ENCODE peak calls at places on chromosomes 6 and 20, in four cellular contexts. V is endothelial cell of umbilical vein, J is astrocyte of the cerebellum, X is tibial nerve. E is an unnamed sample.

GRCh38 chr6:27889628-27890315 is 22.4 kb downstream of the OR2B2 start:
- DNase-seq in V (no peak), J (no peak), X (no peak), E (no peak)

GRCh38 chr6:22880686-22881433 is 311.5 kb downstream of the HDGFL1 start:
- DNase-seq in V (peak), J (peak), X (no peak), E (peak)

GRCh38 chr6:116530436-116530835 is 15.0 kb downstream of the TRAPPC3L start:
- DNase-seq in V (no peak), J (peak), X (no peak), E (no peak)

GRCh38 chr6:46990031-46990644 is 52.0 kb downstream of the ADGRF1 start:
- DNase-seq in V (no peak), J (no peak), X (no peak), E (no peak)

GRCh38 chr6:71254323-71254722 is 34.3 kb upstream of the OGFRL1 start:
- DNase-seq in V (no peak), J (no peak), X (no peak), E (no peak)

GRCh38 chr20:59817406-59817805 is 116.0 kb downstream of the SYCP2 start:
- DNase-seq in V (no peak), J (no peak), X (no peak), E (no peak)

GRCh38 chr20:46214831-46215488 is 93.3 kb downstream of the CDH22 start:
- DNase-seq in V (no peak), J (no peak), X (no peak), E (no peak)

GRCh38 chr6:43464337-43464736 is 9.0 kb upstream of the DLK2 start:
- DNase-seq in V (no peak), J (no peak), X (no peak), E (no peak)

GRCh38 chr20:50515471-50516106 is 5.4 kb downstream of the PTPN1 start:
- DNase-seq in V (no peak), J (no peak), X (no peak), E (no peak)

GRCh38 chr6:37049990-37050853 is 44.8 kb downstream of the FGD2 start:
- DNase-seq in V (no peak), J (no peak), X (no peak), E (no peak)

GRCh38 chr20:25282796-25283195 is 34.9 kb downstream of the PYGB start:
- DNase-seq in V (no peak), J (no peak), X (peak), E (no peak)

GRCh38 chr6:43924222-43924702 is 154.3 kb downstream of the VEGFA start:
- DNase-seq in V (no peak), J (no peak), X (no peak), E (no peak)

GRCh38 chr6:5778317-5778857 is 228.3 kb downstream of the NRN1 start:
- DNase-seq in V (no peak), J (no peak), X (no peak), E (no peak)

GRCh38 chr20:24583169-24583792 is 113.9 kb downstream of the SYNDIG1 start:
- DNase-seq in V (no peak), J (no peak), X (no peak), E (no peak)

GRCh38 chr6:127515234-127515793 is 3.8 kb downstream of the MTCL3 start:
- DNase-seq in V (no peak), J (no peak), X (no peak), E (no peak)

GRCh38 chr20:17730069-17730468 is 30.3 kb downstream of the BANF2 start:
- DNase-seq in V (no peak), J (no peak), X (no peak), E (no peak)

GRCh38 chr6:35511980-35512379 is 716 bp downstream of the TULP1 start:
- DNase-seq in V (no peak), J (no peak), X (no peak), E (no peak)

GRCh38 chr20:35985789-35986188 is 17.4 kb downstream of the CNBD2 start:
- DNase-seq in V (no peak), J (no peak), X (no peak), E (no peak)

GRCh38 chr20:51767867-51768758 is at the start of gene ATP9A:
- DNase-seq in V (no peak), J (no peak), X (peak), E (no peak)

GRCh38 chr6:63347599-63347998 is 27.8 kb upstream of the LGSN start:
- DNase-seq in V (peak), J (peak), X (no peak), E (peak)

GRCh38 chr6:158039571-158040050 is 57.9 kb downstream of the SYNJ2 start:
- DNase-seq in V (no peak), J (peak), X (no peak), E (no peak)

GRCh38 chr6:158039178-158039557 is 57.5 kb downstream of the SYNJ2 start:
- DNase-seq in V (no peak), J (peak), X (no peak), E (no peak)

GRCh38 chr6:158040804-158041347 is 59.2 kb downstream of the SYNJ2 start:
- DNase-seq in V (no peak), J (no peak), X (no peak), E (no peak)

GRCh38 chr6:158041370-158041769 is 59.7 kb downstream of the SYNJ2 start:
- DNase-seq in V (peak), J (no peak), X (no peak), E (no peak)

DNA sequence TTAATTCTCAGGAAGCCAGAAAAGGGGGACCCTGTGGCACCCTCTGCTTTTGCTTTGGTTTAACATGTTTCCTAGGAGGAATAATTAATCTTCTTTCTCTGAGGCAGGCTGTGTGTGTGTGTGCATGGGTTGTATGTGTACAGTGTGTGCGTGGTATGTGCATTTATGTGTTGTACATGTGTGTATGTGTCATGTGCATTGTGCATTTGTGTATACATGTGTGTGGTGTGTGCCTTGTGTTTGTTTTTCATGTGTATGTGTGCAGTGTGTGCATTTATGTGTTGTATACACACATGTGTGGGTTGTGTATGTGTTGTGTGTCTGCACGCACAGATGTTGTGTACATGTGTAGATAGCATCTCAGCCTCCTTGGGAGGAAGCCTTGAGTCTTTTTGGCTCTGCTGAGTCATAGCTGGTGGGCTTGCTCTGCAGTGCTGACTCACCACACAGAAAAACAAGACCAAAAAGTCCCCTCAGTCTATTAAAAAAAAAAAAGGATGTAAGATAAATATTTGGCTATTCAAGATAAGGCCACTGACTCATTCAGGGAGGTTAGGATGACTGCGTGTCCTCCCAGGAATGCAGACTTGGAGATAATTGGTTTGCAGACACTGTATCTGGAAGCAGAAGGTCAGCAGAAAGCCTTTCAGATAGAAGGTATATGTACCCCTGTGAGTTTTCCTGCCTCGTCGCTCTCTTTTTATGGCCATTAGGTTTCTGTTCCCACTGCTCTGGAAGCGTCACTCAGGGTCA is 58.6 kb downstream of the SYNJ2 start:
- DNase-seq in V (peak), J (peak), X (no peak), E (peak)
- H3K4me3 ChIP-seq in V (no peak), J (no peak), X (no peak), E (no peak)

GRCh38 chr6:72704979-72705378 is 83.1 kb downstream of the KCNQ5 start:
- DNase-seq in V (peak), J (no peak), X (no peak), E (no peak)
- TF ChIP-seq CTCF in V (no peak), J (no peak), X (no peak), E (no peak)

GRCh38 chr20:48653706-48654051 is 174.1 kb downstream of the PREX1 start:
- DNase-seq in V (no peak), J (no peak), X (no peak), E (no peak)
- H3K4me3 ChIP-seq in V (no peak), J (no peak), X (no peak), E (no peak)

GRCh38 chr6:72559067-72559466 is 62.8 kb upstream of the KCNQ5 start:
- DNase-seq in V (no peak), J (no peak), X (no peak), E (no peak)

GRCh38 chr6:72564231-72564630 is 57.6 kb upstream of the KCNQ5 start:
- DNase-seq in V (no peak), J (no peak), X (no peak), E (no peak)

GRCh38 chr6:72561629-72562028 is 60.2 kb upstream of the KCNQ5 start:
- DNase-seq in V (no peak), J (no peak), X (no peak), E (no peak)

DNA sequence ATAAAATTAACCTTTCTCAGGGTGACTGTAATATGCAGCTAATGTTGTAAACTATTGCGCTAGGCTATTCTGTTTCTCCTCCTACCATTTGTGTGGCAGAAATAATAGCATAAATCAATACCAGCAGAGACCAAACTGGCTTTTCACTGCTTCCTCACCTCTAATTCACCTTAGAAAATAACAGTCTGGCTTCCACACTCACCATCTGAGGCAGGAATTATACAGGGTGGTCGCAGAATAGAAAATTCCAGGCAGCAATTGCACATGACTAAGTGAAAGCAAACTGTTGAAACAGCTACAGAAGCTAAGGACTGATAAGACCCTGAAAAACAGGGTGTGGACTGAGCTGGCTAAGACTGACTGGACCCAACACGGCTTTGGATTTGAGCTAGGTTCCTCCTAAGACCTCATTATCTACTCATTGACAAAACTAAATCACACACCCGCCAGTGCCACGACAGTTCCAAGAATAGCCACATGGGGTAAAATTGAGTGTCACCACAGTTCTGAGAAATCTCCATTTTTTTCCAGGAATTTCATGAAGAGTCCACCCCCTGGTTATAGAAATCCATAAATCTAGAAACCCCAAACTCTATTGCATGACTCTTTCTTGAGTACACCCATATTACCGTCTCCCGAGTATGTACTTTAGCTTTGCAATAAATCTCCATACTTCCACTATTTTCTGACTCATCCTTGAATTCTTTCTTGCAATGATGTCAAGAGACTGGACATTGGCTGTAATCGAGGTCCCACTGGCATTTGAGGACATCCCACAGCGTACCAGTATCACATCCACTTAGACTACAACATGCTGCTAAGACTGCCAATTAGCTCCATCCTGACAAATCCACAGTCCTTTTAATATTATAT is 60.9 kb upstream of the KCNQ5 start:
- DNase-seq in V (no peak), J (no peak), X (no peak), E (no peak)
- TF ChIP-seq CTCF in V (no peak), J (no peak), X (no peak), E (no peak)

DNA sequence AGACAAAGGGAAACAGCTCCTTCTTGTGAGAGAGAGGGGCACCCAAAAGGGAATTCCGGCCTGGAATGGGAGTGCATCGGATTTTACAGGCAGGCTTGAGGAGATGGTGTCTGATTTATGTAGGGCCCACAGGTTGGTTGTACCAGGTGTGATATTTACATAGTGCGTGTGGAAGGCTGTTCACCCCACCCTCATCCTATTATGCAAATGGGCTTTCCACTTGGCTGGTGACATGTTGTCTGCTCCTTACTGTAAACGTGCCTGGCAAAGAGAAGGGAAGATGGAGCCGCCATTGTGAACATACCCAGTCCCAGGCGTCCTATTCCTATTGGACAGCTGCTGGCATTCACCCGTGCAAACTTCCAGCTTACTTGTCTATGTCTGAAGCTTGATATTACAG is 6.4 kb downstream of the HLA-B start:
- DNase-seq in V (no peak), J (no peak), X (no peak), E (no peak)
- H3K4me3 ChIP-seq in V (no peak), J (no peak), X (no peak), E (no peak)

E was measured in kidney epithelial cell.